ENCODE peak calls at places on chromosomes 4 and X, in four cellular contexts. A is type B pancreatic cell, T is left lung, M is SK-N-SH. N is an unnamed sample.

GRCh38 chr4:148154769-148155168 is 287.4 kb downstream of the NR3C2 start:
- DNase-seq in A (no peak), T (no peak), M (no peak), N (no peak)

GRCh38 chrX:147890766-147891165 is 21.0 kb upstream of the FMR1 start:
- DNase-seq in A (no peak), T (no peak), M (no peak), N (no peak)

GRCh38 chr4:155889036-155889793 is 14.3 kb upstream of the TDO2 start:
- DNase-seq in A (no peak), T (no peak), M (no peak), N (no peak)

GRCh38 chrX:111445485-111445884 is 33.5 kb upstream of the DCX start:
- DNase-seq in A (no peak), T (no peak), M (peak), N (no peak)

GRCh38 chr4:37043342-37043741 is 201.2 kb upstream of the NWD2 start:
- DNase-seq in A (no peak), T (no peak), M (no peak), N (no peak)

GRCh38 chrX:39730671-39731389 is 366.9 kb downstream of the BCOR start:
- DNase-seq in A (no peak), T (peak), M (peak), N (no peak)

GRCh38 chr4:52606040-52606439 is 53.1 kb downstream of the USP46 start:
- DNase-seq in A (no peak), T (no peak), M (no peak), N (no peak)

GRCh38 chr4:128653514-128654420 is 155.7 kb upstream of the JADE1 start:
- DNase-seq in A (no peak), T (no peak), M (no peak), N (peak)

GRCh38 chrX:40010550-40011364 is 87.0 kb downstream of the BCOR start:
- DNase-seq in A (no peak), T (no peak), M (peak), N (no peak)

GRCh38 chrX:49271341-49271740 is 1.7 kb downstream of the PPP1R3F start:
- DNase-seq in A (no peak), T (no peak), M (no peak), N (no peak)

GRCh38 chr4:160537681-160538080 is 1434.8 kb downstream of the RAPGEF2 start:
- DNase-seq in A (no peak), T (no peak), M (no peak), N (no peak)

GRCh38 chr4:18512718-18513117 is 491.2 kb upstream of the LCORL start:
- DNase-seq in A (no peak), T (no peak), M (no peak), N (no peak)

DNA sequence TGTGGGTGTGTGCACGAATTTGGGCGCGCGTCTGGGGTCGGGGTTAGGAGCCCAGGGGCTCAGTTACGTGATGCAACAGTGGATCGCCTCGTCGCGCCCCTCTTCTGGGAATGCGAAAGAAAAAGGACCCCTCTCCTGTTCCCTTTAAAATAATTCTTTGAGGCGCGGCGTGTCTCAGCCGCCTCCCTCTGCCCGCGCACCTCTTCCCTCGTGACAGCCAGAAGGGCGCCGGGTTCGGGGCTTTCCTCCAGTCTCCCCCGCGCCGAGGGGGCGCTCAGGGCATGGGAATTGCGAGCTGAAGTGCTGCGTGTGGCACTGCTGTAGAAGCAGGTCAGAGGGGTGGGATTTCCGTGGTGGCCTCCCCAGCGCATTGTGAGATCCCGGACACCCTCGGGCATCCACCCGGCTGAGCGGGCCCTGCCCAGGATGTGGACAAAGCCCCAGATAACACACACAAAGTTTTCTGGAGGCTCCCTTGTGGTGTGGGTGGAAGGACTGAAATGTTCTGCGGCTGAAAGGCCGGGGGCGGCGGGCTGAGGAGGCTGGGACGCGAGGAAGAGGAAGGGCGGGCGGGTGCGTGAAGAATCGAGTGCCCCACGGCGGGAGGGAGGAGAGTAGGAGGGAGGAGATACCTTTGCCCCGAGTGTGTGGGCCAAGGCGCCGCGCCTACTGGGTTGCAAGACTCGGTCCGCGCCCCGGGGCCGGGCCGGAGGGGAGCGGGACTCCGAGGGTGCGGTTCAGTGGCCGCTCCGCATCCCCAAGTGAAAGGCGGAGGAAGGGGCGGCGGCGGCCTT is 697 bp downstream of the SEPTIN11 start:
- DNase-seq in A (peak), T (peak), M (peak), N (peak)
- TF ChIP-seq CTCF in A (no peak), T (no peak), M (peak), N (no peak)

GRCh38 chr4:92636038-92636825 is 332.5 kb downstream of the GRID2 start:
- DNase-seq in A (no peak), T (no peak), M (no peak), N (no peak)
- TF ChIP-seq CTCF in A (no peak), T (no peak), M (no peak), N (no peak)

GRCh38 chr4:153159728-153160221 is 44.5 kb upstream of the TRIM2 start:
- DNase-seq in A (no peak), T (no peak), M (no peak), N (no peak)

GRCh38 chr4:153161599-153161971 is 42.7 kb upstream of the TRIM2 start:
- DNase-seq in A (no peak), T (no peak), M (no peak), N (no peak)

GRCh38 chr4:153156263-153156662 is 48.0 kb upstream of the TRIM2 start:
- DNase-seq in A (no peak), T (no peak), M (no peak), N (no peak)

GRCh38 chr4:153160856-153161598 is 43.2 kb upstream of the TRIM2 start:
- DNase-seq in A (no peak), T (no peak), M (no peak), N (no peak)

GRCh38 chr4:153159016-153159415 is 45.2 kb upstream of the TRIM2 start:
- DNase-seq in A (no peak), T (no peak), M (no peak), N (no peak)
- TF ChIP-seq CTCF in A (peak), T (no peak), M (peak), N (peak)

GRCh38 chrX:24498975-24499374 is 33.9 kb downstream of the PDK3 start:
- DNase-seq in A (no peak), T (no peak), M (peak), N (no peak)
- TF ChIP-seq CTCF in A (peak), T (peak), M (peak), N (peak)

GRCh38 chrX:154489182-154489581 is 1.2 kb downstream of the SLC10A3 start:
- DNase-seq in A (no peak), T (no peak), M (no peak), N (no peak)

GRCh38 chrX:154488336-154489075 is 1.9 kb downstream of the SLC10A3 start:
- DNase-seq in A (peak), T (no peak), M (no peak), N (no peak)

GRCh38 chrX:154490021-154490413 is 412 bp downstream of the SLC10A3 start:
- DNase-seq in A (peak), T (no peak), M (peak), N (no peak)

GRCh38 chrX:154487518-154488290 is 1.3 kb upstream of the UBL4A start:
- DNase-seq in A (peak), T (no peak), M (no peak), N (no peak)

GRCh38 chrX:154490414-154491083 is at the start of gene SLC10A3:
- DNase-seq in A (peak), T (peak), M (peak), N (peak)
- TF ChIP-seq CTCF in A (no peak), T (no peak), M (peak), N (no peak)

N was measured in mesothelial cell of epicardium.